ENCODE peak calls at places on chromosome 5, in five cellular contexts. L, N, E, D and X are unnamed samples.
A peak's percentile ranks its signal among the peaks of the same experiment; 100 is the strongest.

GRCh38 chr5:111685969-111686368 is 71.0 kb downstream of the NREP start:
- DNase-seq in D (no peak), N (peak; percentile 27), E (no peak), L (peak; percentile 13), X (no peak)

GRCh38 chr5:80037366-80037765 is 2.2 kb downstream of the THBS4 start:
- DNase-seq in N (no peak), D (no peak), L (no peak), E (no peak), X (no peak)

GRCh38 chr5:1878050-1878849 is 4.5 kb downstream of the IRX4 start:
- DNase-seq in L (no peak), D (no peak), E (no peak), N (no peak), X (no peak)

GRCh38 chr5:179122411-179123108 is 62.4 kb downstream of the ZNF354C start:
- DNase-seq in E (no peak), N (no peak), D (no peak), L (no peak), X (no peak)

GRCh38 chr5:122164070-122164435 is 34.7 kb downstream of the ZNF474 start:
- DNase-seq in L (no peak), N (no peak), D (no peak), E (no peak), X (no peak)

GRCh38 chr5:113005454-113005853 is 28.9 kb downstream of the DCP2 start:
- DNase-seq in E (no peak), N (no peak), D (no peak), L (no peak), X (no peak)

GRCh38 chr5:31007672-31008071 is 185.8 kb upstream of the CDH6 start:
- DNase-seq in D (no peak), N (no peak), E (no peak), L (no peak), X (no peak)

GRCh38 chr5:161846731-161847130 is 1.2 kb upstream of the GABRA1 start:
- DNase-seq in N (peak; percentile 36), D (peak; percentile 65), L (peak; percentile 4), E (no peak), X (peak; percentile 8)

GRCh38 chr5:161549106-161549505 is 2.6 kb upstream of the GABRB2 start:
- DNase-seq in E (peak; percentile 31), L (no peak), N (no peak), D (peak; percentile 30), X (no peak)

GRCh38 chr5:127031863-127032232 is 1.5 kb upstream of the MARCHF3 start:
- DNase-seq in N (peak; percentile 22), D (no peak), E (no peak), L (no peak), X (no peak)

GRCh38 chr5:54829102-54829501 is 156.3 kb downstream of the ESM1 start:
- DNase-seq in N (no peak), L (no peak), E (no peak), D (no peak), X (no peak)

GRCh38 chr5:163580516-163580915 is 75.1 kb downstream of the MAT2B start:
- DNase-seq in N (no peak), D (peak; percentile 50), E (no peak), L (no peak), X (no peak)

GRCh38 chr5:142248853-142249462 is 75.9 kb downstream of the SPRY4 start:
- DNase-seq in E (peak; percentile 73), N (no peak), D (peak; percentile 51), L (no peak), X (no peak)

GRCh38 chr5:34658023-34658422 is 1.9 kb downstream of the RAI14 start:
- DNase-seq in E (no peak), D (peak; percentile 21), N (no peak), L (peak; percentile 33), X (no peak)

GRCh38 chr5:179123491-179124328 is 63.5 kb downstream of the ZNF354C start:
- DNase-seq in N (no peak), D (no peak), E (no peak), L (no peak), X (no peak)

GRCh38 chr5:172840077-172840777 is 6.2 kb downstream of the ERGIC1 start:
- DNase-seq in N (no peak), L (no peak), E (no peak), D (no peak), X (no peak)

GRCh38 chr5:82674718-82675117 is 396.6 kb upstream of the RPS23 start:
- DNase-seq in E (no peak), N (no peak), L (no peak), D (no peak), X (no peak)

GRCh38 chr5:43041669-43042175 is 1.6 kb upstream of the ANXA2R start:
- DNase-seq in E (peak; percentile 74), L (peak; percentile 70), D (peak; percentile 73), N (peak; percentile 84), X (peak; percentile 83)

GRCh38 chr5:142979636-142980035 is 209.5 kb downstream of the ARHGAP26 start:
- DNase-seq in E (peak; percentile 71), N (no peak), L (no peak), D (no peak), X (no peak)

GRCh38 chr5:157870837-157871834 is 12.2 kb upstream of the CLINT1 start:
- DNase-seq in L (peak; percentile 69), N (no peak), D (peak; percentile 57), E (no peak), X (no peak)

GRCh38 chr5:143229896-143230675 is 173.4 kb downstream of the NR3C1 start:
- DNase-seq in N (peak; percentile 27), L (no peak), D (no peak), E (no peak), X (no peak)

GRCh38 chr5:64836190-64836750 is 67.5 kb downstream of the CWC27 start:
- DNase-seq in L (no peak), D (no peak), N (no peak), E (no peak), X (no peak)

GRCh38 chr5:154484393-154484944 is 6.4 kb upstream of the HAND1 start:
- DNase-seq in D (no peak), L (no peak), N (no peak), E (no peak), X (no peak)